ENCODE peak calls at places on chromosomes 11 and 22, in six cellular contexts. J is GM12878, B is H1, Y is HepG2, L is K562, M is endothelial cell of umbilical vein. V is an unnamed sample.

GRCh38 chr11:62854013-62854824 is 14.8 kb upstream of the WDR74 start:
- DNase-seq in J (no peak), B (no peak), Y (no peak), L (peak), M (no peak), V (no peak)

GRCh38 chr11:94295534-94295933 is 8.8 kb upstream of the IZUMO1R start:
- DNase-seq in J (no peak), B (no peak), Y (no peak), L (no peak), M (no peak), V (no peak)

GRCh38 chr11:69300124-69301032 is 6.4 kb downstream of the MYEOV start:
- DNase-seq in J (no peak), B (no peak), Y (no peak), L (peak), M (no peak), V (no peak)

GRCh38 chr22:42033263-42034181 is 34.9 kb downstream of the WBP2NL start:
- DNase-seq in J (no peak), B (no peak), Y (peak), L (no peak), M (no peak), V (no peak)

GRCh38 chr11:77081976-77082836 is 15.4 kb downstream of the CAPN5 start:
- DNase-seq in J (no peak), B (no peak), Y (no peak), L (no peak), M (no peak), V (no peak)

GRCh38 chr11:12692238-12693074 is 18.2 kb downstream of the TEAD1 start:
- DNase-seq in J (no peak), B (no peak), Y (peak), L (no peak), M (peak), V (peak)

GRCh38 chr11:120392299-120392698 is 56.1 kb downstream of the ARHGEF12 start:
- DNase-seq in J (no peak), B (no peak), Y (no peak), L (no peak), M (no peak), V (no peak)

GRCh38 chr11:104142701-104143100 is 21.2 kb downstream of the PDGFD start:
- DNase-seq in J (no peak), B (no peak), Y (no peak), L (no peak), M (no peak), V (no peak)

GRCh38 chr11:37999171-37999570 is 1401.1 kb upstream of the RAG2 start:
- DNase-seq in J (no peak), B (no peak), Y (no peak), L (no peak), M (no peak), V (no peak)

GRCh38 chr11:26287067-26287518 is 44.8 kb upstream of the ANO3 start:
- DNase-seq in J (no peak), B (no peak), Y (no peak), L (no peak), M (no peak), V (no peak)

GRCh38 chr11:129861702-129862107 is 33.7 kb downstream of the NFRKB start:
- DNase-seq in J (no peak), B (no peak), Y (peak), L (no peak), M (peak), V (peak)

GRCh38 chr11:117621226-117621625 is 175.8 kb downstream of the DSCAML1 start:
- DNase-seq in J (no peak), B (no peak), Y (no peak), L (peak), M (peak), V (peak)

GRCh38 chr11:15006139-15006759 is 34.1 kb upstream of the CALCA start:
- DNase-seq in J (peak), B (no peak), Y (peak), L (peak), M (peak), V (peak)

GRCh38 chr11:125980421-125980820 is 34.6 kb downstream of the VSIG10L2 start:
- DNase-seq in J (no peak), B (no peak), Y (no peak), L (no peak), M (no peak), V (no peak)

GRCh38 chr11:110747531-110747930 is 35.3 kb upstream of the ARHGAP20 start:
- DNase-seq in J (no peak), B (no peak), Y (no peak), L (no peak), M (peak), V (no peak)

GRCh38 chr11:13214276-13214865 is 63.2 kb upstream of the BMAL1 start:
- DNase-seq in J (no peak), B (no peak), Y (no peak), L (no peak), M (no peak), V (no peak)

GRCh38 chr22:26289486-26290250 is 120.4 kb downstream of the SEZ6L start:
- DNase-seq in J (no peak), B (no peak), Y (no peak), L (no peak), M (no peak), V (no peak)

GRCh38 chr11:12013771-12014170 is 5.3 kb upstream of the DKK3 start:
- DNase-seq in J (no peak), B (no peak), Y (no peak), L (no peak), M (no peak), V (no peak)

GRCh38 chr11:44727373-44728084 is 767 bp downstream of the TSPAN18 start:
- DNase-seq in J (no peak), B (peak), Y (peak), L (peak), M (peak), V (peak)

GRCh38 chr11:92376146-92376599 is 151.6 kb downstream of the FAT3 start:
- DNase-seq in J (no peak), B (no peak), Y (no peak), L (no peak), M (no peak), V (no peak)

DNA sequence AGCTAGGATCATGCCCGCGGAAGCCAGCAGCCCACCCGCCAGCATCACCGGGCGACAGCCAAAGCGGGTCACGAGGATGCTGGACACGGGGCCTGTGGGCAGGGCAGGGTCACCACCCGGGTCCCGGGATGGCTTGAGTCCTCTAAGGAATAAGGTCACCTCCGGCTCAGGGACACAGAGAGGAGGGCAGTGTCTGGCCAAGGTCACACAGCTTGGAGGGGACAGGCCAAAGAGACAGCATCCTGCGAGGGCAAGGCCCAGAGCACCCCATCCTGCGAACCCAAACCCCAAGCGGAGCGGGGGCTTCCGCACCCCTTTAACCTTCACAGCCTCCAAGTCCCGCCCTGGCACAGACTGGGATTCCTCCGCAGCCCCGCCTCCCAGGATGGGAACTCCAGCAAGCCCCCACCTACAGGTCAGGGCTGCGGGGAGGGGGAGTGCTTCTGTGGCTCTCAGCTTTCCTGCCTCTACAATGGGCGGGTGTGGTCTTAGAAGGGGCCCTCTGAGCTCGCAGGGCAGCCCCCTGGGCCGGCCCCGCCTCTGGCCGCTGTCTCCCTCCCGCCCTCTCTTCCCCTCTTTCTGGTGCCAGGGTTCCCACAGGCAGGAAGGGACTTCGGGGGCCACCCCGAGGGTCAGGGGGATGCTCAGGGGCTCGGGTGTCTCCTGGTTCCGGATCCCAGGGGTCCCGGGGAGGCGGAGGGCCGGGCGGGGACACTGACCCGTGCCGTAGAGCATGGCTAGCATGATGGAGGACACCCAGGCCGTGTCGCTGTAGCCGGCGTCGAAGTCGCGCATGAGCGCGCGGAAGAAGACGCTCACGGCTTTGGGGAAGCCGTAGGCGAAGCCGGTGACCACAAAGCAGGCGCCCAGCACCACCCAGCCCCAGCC is 1.8 kb downstream of the SLC16A8 start:
- DNase-seq in J (no peak), B (no peak), Y (no peak), L (no peak), M (no peak), V (no peak)
- TF ChIP-seq EZH2 in J (no peak), B (no peak), Y (no peak), L (no peak), M (no peak), V (no peak)

GRCh38 chr11:33257897-33258630 is 883 bp downstream of the HIPK3 start:
- DNase-seq in J (no peak), B (peak), Y (peak), L (peak), M (peak), V (peak)

GRCh38 chr11:33259869-33260268 is 2.7 kb downstream of the HIPK3 start:
- DNase-seq in J (no peak), B (no peak), Y (no peak), L (no peak), M (peak), V (no peak)

GRCh38 chr11:33256808-33257159 is 397 bp upstream of the HIPK3 start:
- DNase-seq in J (no peak), B (no peak), Y (no peak), L (no peak), M (no peak), V (no peak)

GRCh38 chr11:33257160-33257896 is at the start of gene HIPK3:
- DNase-seq in J (no peak), B (peak), Y (peak), L (peak), M (peak), V (no peak)

DNA sequence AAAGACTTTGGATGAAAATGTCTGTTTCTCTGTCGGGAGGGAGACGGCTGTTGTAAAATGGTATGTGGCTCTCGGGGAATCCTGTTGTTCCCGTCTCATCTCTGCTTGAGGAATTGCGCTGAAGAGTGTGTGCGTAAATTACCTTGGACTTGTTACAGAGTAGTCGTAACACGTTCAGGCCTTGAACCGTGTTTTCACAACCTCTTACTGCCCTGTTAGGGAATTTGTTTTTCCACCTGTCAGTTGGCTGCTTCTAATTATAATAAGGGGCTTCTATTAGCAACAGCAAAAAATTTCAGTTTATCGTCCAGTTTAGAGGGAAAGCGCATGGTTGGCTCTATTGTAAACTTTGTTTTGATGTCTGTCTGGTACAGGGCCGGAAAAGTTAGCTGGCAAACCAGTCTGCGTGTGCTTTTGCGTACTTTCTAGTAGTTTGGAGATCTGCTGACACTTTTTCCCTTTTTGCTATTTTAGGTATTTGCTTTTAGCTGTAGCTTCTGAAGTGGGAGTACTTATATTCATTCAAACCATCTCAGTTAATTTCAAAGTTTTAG is 1.5 kb downstream of the HIPK3 start:
- DNase-seq in J (no peak), B (no peak), Y (peak), L (no peak), M (peak), V (no peak)
- TF ChIP-seq POLR2A in J (no peak), B (no peak), Y (peak), L (no peak), M (no peak), V (no peak)

GRCh38 chr11:9678576-9678975 is 14.7 kb downstream of the SWAP70 start:
- DNase-seq in J (no peak), B (no peak), Y (no peak), L (no peak), M (no peak), V (no peak)

GRCh38 chr11:9681583-9682372 is 17.9 kb downstream of the SWAP70 start:
- DNase-seq in J (no peak), B (no peak), Y (peak), L (no peak), M (no peak), V (no peak)

GRCh38 chr11:9675691-9676090 is 11.8 kb downstream of the SWAP70 start:
- DNase-seq in J (no peak), B (no peak), Y (no peak), L (no peak), M (no peak), V (no peak)

GRCh38 chr11:9680028-9680427 is 16.2 kb downstream of the SWAP70 start:
- DNase-seq in J (no peak), B (no peak), Y (no peak), L (no peak), M (no peak), V (no peak)

GRCh38 chr11:9677951-9678350 is 14.1 kb downstream of the SWAP70 start:
- DNase-seq in J (no peak), B (no peak), Y (no peak), L (no peak), M (no peak), V (no peak)
- TF ChIP-seq EZH2 in J (no peak), B (no peak), Y (no peak), L (no peak), M (no peak), V (no peak)

GRCh38 chr22:38270091-38270972 is 2.5 kb downstream of the TMEM184B start:
- DNase-seq in J (no peak), B (no peak), Y (no peak), L (peak), M (no peak), V (no peak)

GRCh38 chr22:38267086-38267485 is 5.7 kb downstream of the TMEM184B start:
- DNase-seq in J (no peak), B (no peak), Y (no peak), L (peak), M (peak), V (no peak)

GRCh38 chr22:38271927-38272372 is 860 bp downstream of the TMEM184B start:
- DNase-seq in J (no peak), B (peak), Y (no peak), L (no peak), M (no peak), V (no peak)

GRCh38 chr22:38271101-38271500 is 1.7 kb downstream of the TMEM184B start:
- DNase-seq in J (no peak), B (no peak), Y (no peak), L (no peak), M (no peak), V (no peak)

DNA sequence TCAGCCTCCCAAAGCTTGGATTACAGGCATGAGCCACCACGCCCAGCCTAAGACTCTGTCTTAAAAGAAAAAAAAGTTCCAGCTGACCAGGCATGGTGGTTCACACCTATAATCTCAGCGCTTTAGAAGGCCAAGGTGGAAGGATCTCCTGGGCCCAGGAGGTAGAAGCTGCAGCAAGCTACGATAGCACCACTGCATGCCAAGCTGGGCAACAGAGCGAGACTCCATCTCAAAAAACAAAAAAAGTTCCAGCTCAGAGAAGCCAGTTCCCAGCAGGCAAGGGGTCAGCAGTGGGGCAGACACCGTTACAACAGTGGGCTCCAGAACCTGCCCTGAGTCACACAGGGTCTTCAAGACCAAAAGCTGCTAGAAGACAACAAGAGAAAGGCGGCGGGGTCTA is 3.3 kb downstream of the TMEM184B start:
- DNase-seq in J (no peak), B (no peak), Y (no peak), L (no peak), M (no peak), V (no peak)
- TF ChIP-seq POLR2A in J (no peak), B (no peak), Y (no peak), L (no peak), M (no peak), V (no peak)

GRCh38 chr22:39209756-39210155 is 35.0 kb downstream of the PDGFB start:
- DNase-seq in J (no peak), B (peak), Y (no peak), L (no peak), M (no peak), V (no peak)
- TF ChIP-seq EZH2 in J (no peak), B (no peak), Y (no peak), L (no peak), M (no peak), V (no peak)

DNA sequence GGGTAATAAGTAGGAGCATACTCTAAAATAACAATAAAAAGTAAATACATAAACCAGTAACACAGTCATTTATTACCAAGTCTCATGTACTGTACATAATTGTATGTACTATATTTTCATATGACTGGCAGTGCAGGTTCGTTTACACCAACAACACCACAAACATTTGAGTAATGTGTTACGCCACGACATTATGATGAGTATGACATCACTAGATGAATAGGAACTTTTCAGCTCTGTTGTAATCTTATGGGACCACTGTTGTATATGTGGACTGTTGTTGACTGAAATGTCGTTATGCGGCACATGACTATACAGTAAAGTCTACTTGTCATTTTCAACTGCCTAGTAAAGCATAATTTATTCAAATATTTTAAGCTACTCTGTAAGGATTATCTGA is 18.6 kb downstream of the KIF18A start:
- DNase-seq in J (no peak), B (no peak), Y (no peak), L (no peak), M (no peak), V (no peak)
- TF ChIP-seq POLR2A in J (no peak), B (no peak), Y (no peak), L (no peak), M (no peak), V (no peak)

GRCh38 chr11:16289541-16289940 is 66.8 kb downstream of the SOX6 start:
- DNase-seq in J (no peak), B (no peak), Y (no peak), L (no peak), M (no peak), V (no peak)

GRCh38 chr11:16280256-16280682 is 76.1 kb downstream of the SOX6 start:
- DNase-seq in J (no peak), B (no peak), Y (no peak), L (peak), M (peak), V (no peak)

GRCh38 chr11:16291729-16292128 is 64.6 kb downstream of the SOX6 start:
- DNase-seq in J (no peak), B (no peak), Y (no peak), L (peak), M (no peak), V (no peak)

DNA sequence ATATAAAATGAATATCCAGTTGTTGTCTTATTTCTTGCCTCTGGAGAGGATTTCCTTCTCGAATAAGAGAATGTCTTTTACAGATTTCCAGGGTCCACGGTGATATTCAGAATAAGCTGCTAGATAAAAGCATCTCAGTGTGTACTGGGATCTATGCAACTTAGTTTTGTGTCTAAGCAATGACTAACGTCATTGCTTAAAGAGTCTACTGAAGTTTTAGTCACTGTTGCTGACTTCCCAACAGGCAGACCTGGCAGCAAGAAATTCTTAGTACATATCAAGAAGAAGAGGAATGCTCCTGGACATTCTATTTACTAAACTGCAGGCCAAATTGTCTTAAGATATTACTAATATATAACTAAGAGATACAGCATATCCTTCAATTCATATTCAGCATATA is 70.3 kb downstream of the SOX6 start:
- DNase-seq in J (no peak), B (no peak), Y (no peak), L (no peak), M (no peak), V (no peak)
- TF ChIP-seq EZH2 in J (no peak), B (no peak), Y (no peak), L (no peak), M (no peak), V (no peak)

GRCh38 chr22:43919106-43919965 is 4.3 kb upstream of the PNPLA3 start:
- DNase-seq in J (no peak), B (no peak), Y (no peak), L (no peak), M (no peak), V (no peak)

GRCh38 chr22:43923631-43924548 is at the start of gene PNPLA3:
- DNase-seq in J (no peak), B (peak), Y (peak), L (peak), M (peak), V (peak)

GRCh38 chr22:43923191-43923590 is 414 bp upstream of the PNPLA3 start:
- DNase-seq in J (no peak), B (peak), Y (no peak), L (no peak), M (peak), V (no peak)

GRCh38 chr22:43922123-43922522 is 1.5 kb upstream of the PNPLA3 start:
- DNase-seq in J (no peak), B (peak), Y (peak), L (peak), M (no peak), V (no peak)

GRCh38 chr22:43921361-43921760 is 2.2 kb upstream of the PNPLA3 start:
- DNase-seq in J (no peak), B (no peak), Y (peak), L (no peak), M (no peak), V (peak)
- TF ChIP-seq POLR2A in J (no peak), B (no peak), Y (no peak), L (no peak), M (no peak), V (no peak)

V was measured in HCT116.